ENCODE peak calls at places on chromosomes 13 and 19, in eight cellular contexts. J is stomach, B is hepatocyte, T is neuronal stem cell, N is body of pancreas, Q is colonic mucosa, K is heart left ventricle, X is tibial artery. U is an unnamed sample.

GRCh38 chr13:70941454-70941853 is 833.2 kb upstream of the KLHL1 start:
- DNase-seq in J (no peak), B (no peak), T (no peak), N (no peak), Q (no peak), K (no peak), X (no peak), U (no peak)

GRCh38 chr13:73943137-73943964 is 190.9 kb downstream of the KLF12 start:
- DNase-seq in J (no peak), B (no peak), T (no peak), N (no peak), Q (no peak), K (no peak), X (no peak), U (no peak)

GRCh38 chr13:83992566-83993358 is 110.5 kb upstream of the SLITRK1 start:
- DNase-seq in J (no peak), B (no peak), T (no peak), N (no peak), Q (no peak), K (no peak), X (no peak), U (no peak)

GRCh38 chr13:113364933-113365371 is 1.0 kb upstream of the GRTP1 start:
- DNase-seq in J (no peak), B (no peak), T (no peak), N (no peak), Q (peak), K (no peak), X (no peak), U (no peak)

GRCh38 chr19:7595466-7596133 is at the start of gene CAMSAP3:
- DNase-seq in J (peak), B (peak), T (peak), N (peak), Q (peak), K (no peak), X (no peak), U (peak)

GRCh38 chr19:29685326-29685725 is 20.1 kb downstream of the PLEKHF1 start:
- DNase-seq in J (no peak), B (no peak), T (no peak), N (no peak), Q (no peak), K (no peak), X (no peak), U (no peak)

GRCh38 chr19:18422530-18423191 is 3.5 kb downstream of the SSBP4 start:
- DNase-seq in J (no peak), B (no peak), T (no peak), N (no peak), Q (no peak), K (no peak), X (no peak), U (no peak)

GRCh38 chr13:77779461-77780272 is 82.2 kb downstream of the SLAIN1 start:
- DNase-seq in J (peak), B (peak), T (peak), N (peak), Q (peak), K (no peak), X (peak), U (no peak)

GRCh38 chr13:43159007-43159406 is 135.6 kb downstream of the DNAJC15 start:
- DNase-seq in J (no peak), B (no peak), T (no peak), N (no peak), Q (no peak), K (no peak), X (no peak), U (no peak)

GRCh38 chr19:6433663-6434062 is at the start of gene SLC25A41:
- DNase-seq in J (no peak), B (no peak), T (no peak), N (no peak), Q (no peak), K (no peak), X (no peak), U (no peak)

GRCh38 chr13:27194895-27195764 is 23.5 kb upstream of the USP12 start:
- DNase-seq in J (no peak), B (peak), T (peak), N (no peak), Q (no peak), K (no peak), X (no peak), U (no peak)

GRCh38 chr13:64305246-64305645 is 2889.6 kb upstream of the PCDH20 start:
- DNase-seq in J (no peak), B (no peak), T (no peak), N (no peak), Q (no peak), K (no peak), X (no peak), U (no peak)

GRCh38 chr19:30117636-30118145 is 175.7 kb downstream of the URI1 start:
- DNase-seq in J (no peak), B (no peak), T (no peak), N (no peak), Q (no peak), K (no peak), X (no peak), U (no peak)

GRCh38 chr19:39946532-39946931 is 12.1 kb upstream of the FCGBP start:
- DNase-seq in J (peak), B (no peak), T (no peak), N (peak), Q (no peak), K (no peak), X (no peak), U (no peak)

GRCh38 chr19:14576363-14576762 is 4.5 kb upstream of the NDUFB7 start:
- DNase-seq in J (no peak), B (no peak), T (no peak), N (no peak), Q (no peak), K (no peak), X (no peak), U (no peak)

GRCh38 chr19:41886761-41887710 is 4.1 kb downstream of the ARHGEF1 start:
- DNase-seq in J (no peak), B (no peak), T (no peak), N (peak), Q (no peak), K (no peak), X (no peak), U (no peak)

GRCh38 chr13:77697208-77698103 is at the start of gene SLAIN1:
- DNase-seq in J (peak), B (peak), T (peak), N (peak), Q (peak), K (peak), X (peak), U (peak)

GRCh38 chr13:107873908-107874307 is 341.4 kb downstream of the LIG4 start:
- DNase-seq in J (no peak), B (no peak), T (no peak), N (no peak), Q (no peak), K (no peak), X (no peak), U (no peak)

GRCh38 chr13:28429685-28430290 is 65.1 kb downstream of the FLT1 start:
- DNase-seq in J (no peak), B (no peak), T (no peak), N (no peak), Q (no peak), K (no peak), X (no peak), U (no peak)
- H3K27ac ChIP-seq in J (no peak), B (no peak), T (no peak), N (no peak), Q (no peak), K (no peak), X (no peak), U (no peak)

GRCh38 chr19:2037676-2038255 is 13.3 kb downstream of the MKNK2 start:
- DNase-seq in J (no peak), B (peak), T (no peak), N (no peak), Q (no peak), K (no peak), X (no peak), U (peak)
- H3K27ac ChIP-seq in J (no peak), B (no peak), T (no peak), N (no peak), Q (no peak), K (peak), X (peak), U (no peak)

DNA sequence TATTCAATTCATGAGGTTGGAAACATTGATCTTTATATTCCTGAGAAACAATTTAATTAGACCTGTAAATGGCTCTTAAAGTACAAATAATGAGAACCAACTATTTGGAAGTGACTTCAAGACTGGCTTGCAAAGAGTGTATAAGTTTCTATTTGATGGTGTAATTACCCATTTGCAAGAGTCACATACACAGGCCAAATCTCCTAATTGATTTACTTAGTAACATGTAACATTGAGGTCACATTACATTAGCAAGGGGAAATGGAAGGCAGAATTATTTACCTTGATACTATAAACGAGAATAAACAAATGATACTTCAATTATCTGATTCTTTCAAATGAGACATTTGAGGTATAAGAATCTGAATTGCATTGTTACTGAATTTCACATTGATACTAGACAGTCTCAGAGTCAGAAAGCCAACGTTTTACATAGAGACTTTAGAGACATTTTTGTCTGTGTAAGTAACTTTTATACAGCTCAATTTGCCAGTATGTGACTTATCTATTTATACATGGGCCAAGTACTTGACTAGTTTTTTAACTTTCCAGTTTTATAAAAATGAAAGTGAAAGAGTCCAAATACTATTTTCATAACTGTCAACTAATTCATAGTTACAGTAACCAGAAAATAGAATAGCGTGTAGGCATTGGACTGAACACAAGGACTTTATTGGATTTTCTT is 95.6 kb upstream of the RFC3 start:
- DNase-seq in J (no peak), B (no peak), T (no peak), N (no peak), Q (no peak), K (no peak), X (no peak), U (no peak)
- H3K27ac ChIP-seq in J (peak), B (no peak), T (no peak), N (no peak), Q (peak), K (peak), X (peak), U (peak)

GRCh38 chr19:51138549-51138979 is 3.5 kb upstream of the SIGLEC7 start:
- DNase-seq in J (peak), B (no peak), T (no peak), N (peak), Q (no peak), K (peak), X (peak), U (peak)
- H3K27ac ChIP-seq in J (peak), B (no peak), T (no peak), N (no peak), Q (peak), K (peak), X (no peak), U (peak)

DNA sequence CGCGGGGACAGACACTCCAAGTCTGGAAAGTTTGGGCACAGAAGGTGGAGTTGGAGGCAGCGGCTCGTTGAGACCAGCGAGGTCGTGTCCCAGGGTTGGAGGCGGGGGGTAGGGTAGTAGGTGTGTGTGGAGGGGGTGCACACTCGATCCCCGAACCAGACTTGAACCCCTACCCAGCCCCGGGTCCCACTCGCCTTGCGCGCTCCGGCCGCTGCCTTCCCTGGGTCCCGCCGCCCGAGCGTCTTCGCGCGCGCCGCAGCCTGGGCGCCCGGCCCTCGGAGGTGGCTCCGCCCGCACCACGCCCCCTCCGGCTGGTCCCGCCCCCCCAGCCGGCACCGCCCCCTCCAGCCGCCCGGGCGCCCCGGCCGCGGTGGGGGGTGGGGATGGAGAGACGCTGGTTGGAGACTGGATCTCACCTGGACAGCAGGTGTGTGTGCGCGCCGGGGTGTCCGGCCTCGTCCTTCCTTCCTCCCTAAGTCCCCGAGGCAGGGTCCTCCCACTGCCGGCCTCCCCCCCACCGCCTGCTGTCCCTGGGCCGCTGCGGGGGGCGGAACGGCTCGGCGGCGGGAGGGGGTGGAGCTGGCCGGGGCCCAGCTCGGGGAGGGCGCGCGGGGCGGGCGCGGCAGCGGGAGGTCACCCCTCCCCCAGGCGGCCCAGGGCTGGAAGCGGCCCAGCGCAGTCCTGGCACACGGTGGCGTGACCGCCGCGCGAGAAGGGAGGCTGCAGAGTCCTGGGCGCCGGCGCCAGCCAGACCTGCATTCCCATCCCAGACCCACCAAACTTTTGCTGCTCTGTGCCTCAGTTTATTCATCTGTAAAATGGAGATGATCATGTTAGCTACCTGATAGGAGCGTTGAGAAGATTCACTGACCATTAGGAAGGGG is at the start of gene KANK2:
- DNase-seq in J (peak), B (peak), T (peak), N (peak), Q (peak), K (peak), X (peak), U (peak)
- H3K27ac ChIP-seq in J (peak), B (peak), T (no peak), N (peak), Q (peak), K (peak), X (peak), U (peak)

U was measured in upper lobe of right lung.